ENCODE peak calls at places on chromosomes 2 and 18, in four cellular contexts. One of them, this sample, is unnamed.

GRCh38 chr2:139427164-139427563 is 647.0 kb upstream of the NXPH2 start:
- DNase-seq in mesothelial cell of epicardium: no peak
- DNase-seq in central memory CD8-positive, alpha-beta T cell: no peak
- DNase-seq in NCI-H748 treated with DMSO at 0.1 percent for 48 hours: no peak
- DNase-seq in this sample: no peak

GRCh38 chr18:11419336-11419735 is 190.1 kb upstream of the SLC35G4 start:
- DNase-seq in mesothelial cell of epicardium: no peak
- DNase-seq in central memory CD8-positive, alpha-beta T cell: no peak
- DNase-seq in NCI-H748 treated with DMSO at 0.1 percent for 48 hours: no peak
- DNase-seq in this sample: no peak

GRCh38 chr18:75472391-75472790 is 44.9 kb upstream of the SMIM21 start:
- DNase-seq in mesothelial cell of epicardium: no peak
- DNase-seq in central memory CD8-positive, alpha-beta T cell: no peak
- DNase-seq in NCI-H748 treated with DMSO at 0.1 percent for 48 hours: no peak
- DNase-seq in this sample: no peak

GRCh38 chr18:44884446-44884845 is 203.8 kb downstream of the SETBP1 start:
- DNase-seq in mesothelial cell of epicardium: no peak
- DNase-seq in central memory CD8-positive, alpha-beta T cell: no peak
- DNase-seq in NCI-H748 treated with DMSO at 0.1 percent for 48 hours: no peak
- DNase-seq in this sample: no peak

GRCh38 chr2:237198144-237198900 is 112.6 kb downstream of the COPS8 start:
- DNase-seq in mesothelial cell of epicardium: no peak
- DNase-seq in central memory CD8-positive, alpha-beta T cell: no peak
- DNase-seq in NCI-H748 treated with DMSO at 0.1 percent for 48 hours: no peak
- DNase-seq in this sample: no peak

GRCh38 chr2:45643095-45643494 is 8.4 kb upstream of the PRKCE start:
- DNase-seq in mesothelial cell of epicardium: no peak
- DNase-seq in central memory CD8-positive, alpha-beta T cell: no peak
- DNase-seq in NCI-H748 treated with DMSO at 0.1 percent for 48 hours: no peak
- DNase-seq in this sample: no peak

GRCh38 chr18:6561029-6561861 is 146.5 kb upstream of the L3MBTL4 start:
- DNase-seq in mesothelial cell of epicardium: peak; percentile 43
- DNase-seq in central memory CD8-positive, alpha-beta T cell: no peak
- DNase-seq in NCI-H748 treated with DMSO at 0.1 percent for 48 hours: no peak
- DNase-seq in this sample: no peak

GRCh38 chr2:150681120-150681796 is 193.8 kb upstream of the RND3 start:
- DNase-seq in mesothelial cell of epicardium: no peak
- DNase-seq in central memory CD8-positive, alpha-beta T cell: no peak
- DNase-seq in NCI-H748 treated with DMSO at 0.1 percent for 48 hours: no peak
- DNase-seq in this sample: no peak

GRCh38 chr2:29218071-29218470 is 102.9 kb downstream of the CLIP4 start:
- DNase-seq in mesothelial cell of epicardium: peak; percentile 19
- DNase-seq in central memory CD8-positive, alpha-beta T cell: no peak
- DNase-seq in NCI-H748 treated with DMSO at 0.1 percent for 48 hours: no peak
- DNase-seq in this sample: no peak